ENCODE peak calls at places on chromosomes 5 and 9, in five cellular contexts. One of them, this sample, is unnamed.

GRCh38 chr5:133818031-133818431 is 150.4 kb downstream of the C5orf15 start:
- DNase-seq in HepG2: no peak
- DNase-seq in fibroblast of lung: no peak
- DNase-seq in cardiac fibroblast: peak
- DNase-seq in mammary epithelial cell: peak
- DNase-seq in this sample: peak

GRCh38 chr5:111386832-111387162 is 125.5 kb downstream of the STARD4 start:
- DNase-seq in cardiac fibroblast: no peak
- DNase-seq in HepG2: no peak
- DNase-seq in fibroblast of lung: no peak
- DNase-seq in mammary epithelial cell: no peak
- DNase-seq in this sample: no peak

GRCh38 chr9:70053864-70054263 is 10.2 kb downstream of the MAMDC2 start:
- DNase-seq in cardiac fibroblast: peak
- DNase-seq in fibroblast of lung: no peak
- DNase-seq in HepG2: no peak
- DNase-seq in mammary epithelial cell: peak
- DNase-seq in this sample: no peak

GRCh38 chr9:95135756-95136155 is 181.8 kb downstream of the FANCC start:
- DNase-seq in HepG2: no peak
- DNase-seq in mammary epithelial cell: no peak
- DNase-seq in fibroblast of lung: no peak
- DNase-seq in cardiac fibroblast: no peak
- DNase-seq in this sample: no peak

GRCh38 chr9:97598461-97599288 is 34.5 kb downstream of the TSTD2 start:
- DNase-seq in mammary epithelial cell: peak
- DNase-seq in fibroblast of lung: peak
- DNase-seq in HepG2: peak
- DNase-seq in cardiac fibroblast: peak
- DNase-seq in this sample: peak

GRCh38 chr5:95280692-95281091 is 4.2 kb downstream of the MCTP1 start:
- DNase-seq in fibroblast of lung: no peak
- DNase-seq in mammary epithelial cell: no peak
- DNase-seq in cardiac fibroblast: no peak
- DNase-seq in HepG2: no peak
- DNase-seq in this sample: no peak

GRCh38 chr5:129014185-129014584 is 48.9 kb downstream of the SLC27A6 start:
- DNase-seq in HepG2: no peak
- DNase-seq in fibroblast of lung: no peak
- DNase-seq in mammary epithelial cell: no peak
- DNase-seq in cardiac fibroblast: no peak
- DNase-seq in this sample: no peak

GRCh38 chr5:136909906-136910305 is 544.6 kb upstream of the TRPC7 start:
- DNase-seq in fibroblast of lung: no peak
- DNase-seq in HepG2: no peak
- DNase-seq in mammary epithelial cell: no peak
- DNase-seq in cardiac fibroblast: no peak
- DNase-seq in this sample: no peak

GRCh38 chr5:151684690-151685361 is 1.9 kb downstream of the SPARC start:
- DNase-seq in cardiac fibroblast: peak
- DNase-seq in HepG2: no peak
- DNase-seq in mammary epithelial cell: peak
- DNase-seq in fibroblast of lung: peak
- DNase-seq in this sample: peak

GRCh38 chr5:147479949-147480348 is 29.9 kb downstream of the DPYSL3 start:
- DNase-seq in fibroblast of lung: no peak
- DNase-seq in cardiac fibroblast: peak
- DNase-seq in mammary epithelial cell: no peak
- DNase-seq in HepG2: no peak
- DNase-seq in this sample: peak

GRCh38 chr5:169786219-169786618 is 149.1 kb downstream of the DOCK2 start:
- DNase-seq in cardiac fibroblast: no peak
- DNase-seq in fibroblast of lung: no peak
- DNase-seq in mammary epithelial cell: no peak
- DNase-seq in HepG2: no peak
- DNase-seq in this sample: no peak

GRCh38 chr5:42720242-42720641 is 36.4 kb upstream of the CCDC152 start:
- DNase-seq in mammary epithelial cell: no peak
- DNase-seq in cardiac fibroblast: no peak
- DNase-seq in HepG2: no peak
- DNase-seq in fibroblast of lung: no peak
- DNase-seq in this sample: no peak

GRCh38 chr9:98861881-98862501 is 54.5 kb downstream of the GALNT12 start:
- DNase-seq in HepG2: no peak
- DNase-seq in mammary epithelial cell: peak
- DNase-seq in fibroblast of lung: peak
- DNase-seq in cardiac fibroblast: peak
- DNase-seq in this sample: peak

GRCh38 chr5:86526811-86527348 is 90.9 kb upstream of the COX7C start:
- DNase-seq in cardiac fibroblast: no peak
- DNase-seq in mammary epithelial cell: no peak
- DNase-seq in HepG2: no peak
- DNase-seq in fibroblast of lung: no peak
- DNase-seq in this sample: no peak

GRCh38 chr5:177336112-177336511 is 15.4 kb downstream of the LMAN2 start:
- DNase-seq in fibroblast of lung: peak
- DNase-seq in mammary epithelial cell: no peak
- DNase-seq in HepG2: peak
- DNase-seq in cardiac fibroblast: no peak
- DNase-seq in this sample: peak

GRCh38 chr9:136773386-136774044 is 9.2 kb upstream of the LCN15 start:
- DNase-seq in cardiac fibroblast: peak
- DNase-seq in mammary epithelial cell: no peak
- DNase-seq in fibroblast of lung: no peak
- DNase-seq in HepG2: peak
- DNase-seq in this sample: no peak

GRCh38 chr9:123952631-123953147 is 22.8 kb upstream of the DENND1A start:
- DNase-seq in cardiac fibroblast: no peak
- DNase-seq in HepG2: no peak
- DNase-seq in mammary epithelial cell: no peak
- DNase-seq in fibroblast of lung: no peak
- DNase-seq in this sample: no peak

GRCh38 chr5:62001640-62002039 is 304.4 kb upstream of the KIF2A start:
- DNase-seq in HepG2: no peak
- DNase-seq in cardiac fibroblast: no peak
- DNase-seq in fibroblast of lung: no peak
- DNase-seq in mammary epithelial cell: peak
- DNase-seq in this sample: no peak

GRCh38 chr5:134526483-134527155 is 1.1 kb downstream of the JADE2 start:
- DNase-seq in mammary epithelial cell: no peak
- DNase-seq in HepG2: peak
- DNase-seq in cardiac fibroblast: no peak
- DNase-seq in fibroblast of lung: no peak
- DNase-seq in this sample: peak

GRCh38 chr5:118531276-118531675 is 457.1 kb downstream of the DTWD2 start:
- DNase-seq in fibroblast of lung: no peak
- DNase-seq in mammary epithelial cell: no peak
- DNase-seq in cardiac fibroblast: no peak
- DNase-seq in HepG2: no peak
- DNase-seq in this sample: no peak

GRCh38 chr5:35339616-35340100 is 109.4 kb upstream of the PRLR start:
- DNase-seq in cardiac fibroblast: no peak
- DNase-seq in fibroblast of lung: no peak
- DNase-seq in mammary epithelial cell: no peak
- DNase-seq in HepG2: no peak
- DNase-seq in this sample: no peak

GRCh38 chr5:54278979-54279717 is 31.2 kb downstream of the ARL15 start:
- DNase-seq in mammary epithelial cell: no peak
- DNase-seq in cardiac fibroblast: no peak
- DNase-seq in fibroblast of lung: no peak
- DNase-seq in HepG2: no peak
- DNase-seq in this sample: no peak

GRCh38 chr5:138557677-138558076 is 14.6 kb upstream of the ETF1 start:
- DNase-seq in cardiac fibroblast: no peak
- DNase-seq in mammary epithelial cell: no peak
- DNase-seq in HepG2: no peak
- DNase-seq in fibroblast of lung: no peak
- DNase-seq in this sample: no peak

GRCh38 chr9:135531096-135531495 is 9.9 kb downstream of the LCN1 start:
- DNase-seq in mammary epithelial cell: no peak
- DNase-seq in fibroblast of lung: no peak
- DNase-seq in HepG2: no peak
- DNase-seq in cardiac fibroblast: no peak
- DNase-seq in this sample: no peak

GRCh38 chr9:83969602-83970001 is 10.4 kb downstream of the HNRNPK start:
- DNase-seq in fibroblast of lung: no peak
- DNase-seq in cardiac fibroblast: no peak
- DNase-seq in HepG2: no peak
- DNase-seq in mammary epithelial cell: no peak
- DNase-seq in this sample: no peak

GRCh38 chr9:83965350-83966208 is 14.4 kb downstream of the HNRNPK start:
- DNase-seq in HepG2: peak
- DNase-seq in mammary epithelial cell: no peak
- DNase-seq in fibroblast of lung: peak
- DNase-seq in cardiac fibroblast: peak
- DNase-seq in this sample: peak

GRCh38 chr9:83966209-83966582 is 13.8 kb downstream of the HNRNPK start:
- DNase-seq in fibroblast of lung: no peak
- DNase-seq in mammary epithelial cell: no peak
- DNase-seq in cardiac fibroblast: no peak
- DNase-seq in HepG2: no peak
- DNase-seq in this sample: no peak

GRCh38 chr9:83964973-83965349 is 15.1 kb downstream of the HNRNPK start:
- DNase-seq in HepG2: no peak
- DNase-seq in mammary epithelial cell: no peak
- DNase-seq in cardiac fibroblast: peak
- DNase-seq in fibroblast of lung: peak
- DNase-seq in this sample: peak

DNA sequence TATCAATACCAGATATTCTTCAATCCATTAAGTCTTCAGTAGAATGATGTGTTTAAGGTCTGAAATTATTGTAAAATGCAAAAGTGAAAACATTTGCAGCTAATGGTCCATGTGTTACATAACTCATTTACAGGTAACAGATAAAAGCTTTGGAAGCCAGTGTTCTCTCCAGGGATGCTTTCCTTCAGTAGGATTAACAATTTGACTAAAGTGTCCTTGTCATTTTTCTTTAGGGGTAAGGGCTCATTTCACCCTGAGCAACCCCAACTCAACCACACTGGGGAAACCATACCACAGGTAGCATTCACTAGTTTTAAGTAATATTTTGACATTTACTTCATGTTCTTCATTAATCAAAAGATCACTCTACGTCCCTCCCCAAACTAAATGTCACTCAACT is 12.9 kb downstream of the HNRNPK start:
- DNase-seq in fibroblast of lung: no peak
- DNase-seq in mammary epithelial cell: no peak
- DNase-seq in HepG2: no peak
- DNase-seq in cardiac fibroblast: no peak
- DNase-seq in this sample: no peak
- H3K4me3 ChIP-seq in fibroblast of lung: no peak
- H3K4me3 ChIP-seq in mammary epithelial cell: no peak
- H3K4me3 ChIP-seq in HepG2: no peak
- H3K4me3 ChIP-seq in cardiac fibroblast: no peak
- H3K4me3 ChIP-seq in this sample: no peak

DNA sequence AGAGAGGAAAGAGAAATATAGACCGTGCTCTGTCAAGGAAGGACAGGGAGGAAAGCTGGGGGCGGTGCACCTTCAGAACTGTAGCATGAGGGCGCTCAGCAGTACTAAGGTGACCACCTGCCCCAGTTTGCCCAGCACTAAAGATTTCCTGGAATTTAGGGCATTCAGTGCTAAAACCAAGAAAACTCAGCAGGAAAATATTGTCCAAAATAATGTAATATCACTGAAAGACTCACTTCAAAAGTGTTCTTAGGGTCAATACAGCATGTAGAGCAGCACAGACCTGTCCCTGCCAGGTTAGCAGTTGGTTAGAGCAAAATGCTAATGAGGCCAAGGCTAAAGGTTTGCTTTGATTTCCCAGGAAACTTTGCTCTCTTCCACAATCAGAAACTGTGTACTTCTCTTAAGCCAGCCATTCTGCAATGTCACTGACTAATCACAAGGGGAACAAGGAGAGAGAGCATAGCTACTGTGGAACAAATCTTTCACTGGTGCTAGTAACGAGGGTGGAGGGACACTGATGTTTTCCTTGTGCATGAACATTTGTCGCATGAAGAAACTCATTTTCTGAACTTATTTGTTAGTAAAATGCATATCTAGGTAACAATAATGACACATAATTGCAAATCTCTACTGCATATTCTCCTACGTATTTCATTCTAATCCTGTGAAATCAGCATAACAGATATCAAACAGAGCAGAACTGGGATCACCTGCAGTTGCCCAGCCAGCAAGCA is 53.0 kb upstream of the GRAMD2B start:
- DNase-seq in cardiac fibroblast: no peak
- DNase-seq in mammary epithelial cell: no peak
- DNase-seq in fibroblast of lung: no peak
- DNase-seq in HepG2: peak
- DNase-seq in this sample: no peak
- TF ChIP-seq CTCF in cardiac fibroblast: peak
- TF ChIP-seq CTCF in mammary epithelial cell: no peak
- TF ChIP-seq CTCF in fibroblast of lung: no peak
- TF ChIP-seq CTCF in HepG2: peak
- TF ChIP-seq CTCF in this sample: peak

GRCh38 chr9:106891286-106891685 is 28.3 kb downstream of the ZNF462 start:
- DNase-seq in cardiac fibroblast: no peak
- DNase-seq in fibroblast of lung: no peak
- DNase-seq in HepG2: no peak
- DNase-seq in mammary epithelial cell: no peak
- DNase-seq in this sample: no peak

GRCh38 chr9:106893088-106893487 is 30.1 kb downstream of the ZNF462 start:
- DNase-seq in mammary epithelial cell: peak
- DNase-seq in HepG2: no peak
- DNase-seq in fibroblast of lung: peak
- DNase-seq in cardiac fibroblast: peak
- DNase-seq in this sample: peak

GRCh38 chr9:106890621-106891020 is 27.7 kb downstream of the ZNF462 start:
- DNase-seq in fibroblast of lung: no peak
- DNase-seq in cardiac fibroblast: peak
- DNase-seq in mammary epithelial cell: no peak
- DNase-seq in HepG2: no peak
- DNase-seq in this sample: peak

GRCh38 chr9:106888992-106889631 is 26.1 kb downstream of the ZNF462 start:
- DNase-seq in mammary epithelial cell: peak
- DNase-seq in HepG2: no peak
- DNase-seq in fibroblast of lung: no peak
- DNase-seq in cardiac fibroblast: no peak
- DNase-seq in this sample: no peak

DNA sequence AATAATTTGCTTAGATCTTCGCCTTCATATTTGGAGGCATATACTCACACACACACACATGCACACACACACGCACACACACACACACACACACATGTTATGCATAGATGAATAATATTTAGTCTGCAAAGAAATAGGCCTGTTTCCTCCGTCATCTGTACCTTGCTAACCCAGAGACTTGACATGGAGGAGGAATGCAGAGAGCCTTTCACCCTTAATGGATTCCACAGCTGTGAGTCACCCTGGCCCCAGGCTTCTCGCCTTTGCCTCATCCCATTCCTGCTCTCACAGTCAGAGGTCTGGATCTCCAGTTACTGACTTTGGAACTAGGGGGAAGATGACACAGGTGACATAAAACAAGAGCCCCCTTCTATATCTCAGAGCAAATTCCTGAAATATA is 29.7 kb downstream of the ZNF462 start:
- DNase-seq in cardiac fibroblast: peak
- DNase-seq in mammary epithelial cell: peak
- DNase-seq in fibroblast of lung: peak
- DNase-seq in HepG2: peak
- DNase-seq in this sample: peak
- H3K4me3 ChIP-seq in cardiac fibroblast: no peak
- H3K4me3 ChIP-seq in mammary epithelial cell: no peak
- H3K4me3 ChIP-seq in fibroblast of lung: no peak
- H3K4me3 ChIP-seq in HepG2: no peak
- H3K4me3 ChIP-seq in this sample: no peak

GRCh38 chr9:90053027-90053426 is 448.2 kb downstream of the GADD45G start:
- DNase-seq in HepG2: no peak
- DNase-seq in mammary epithelial cell: no peak
- DNase-seq in fibroblast of lung: no peak
- DNase-seq in cardiac fibroblast: no peak
- DNase-seq in this sample: no peak
- TF ChIP-seq CTCF in HepG2: peak
- TF ChIP-seq CTCF in mammary epithelial cell: no peak
- TF ChIP-seq CTCF in fibroblast of lung: no peak
- TF ChIP-seq CTCF in cardiac fibroblast: no peak
- TF ChIP-seq CTCF in this sample: peak

This sample was measured in fibroblast of mammary gland.